ENCODE peak calls at places on chromosomes 4 and X, in four cellular contexts. I is HT1080, U is HTR-8/SVneo, S is NCI-H345. E is an unnamed sample.

GRCh38 chr4:77104405-77105292 is 28.9 kb upstream of the CCNI start:
- DNase-seq in S (peak; percentile 77), I (no peak), U (no peak), E (peak; percentile 4)

GRCh38 chr4:25258980-25259578 is 25.2 kb downstream of the PI4K2B start:
- DNase-seq in S (no peak), I (peak; percentile 67), U (no peak), E (no peak)

GRCh38 chr4:159673221-159673620 is 570.3 kb downstream of the RAPGEF2 start:
- DNase-seq in S (no peak), U (no peak), I (no peak), E (no peak)

GRCh38 chr4:145937990-145938611 is 522 bp downstream of the ZNF827 start:
- DNase-seq in S (peak; percentile 12), U (peak; percentile 27), I (peak; percentile 8), E (no peak)

GRCh38 chr4:90958256-90958895 is 831.2 kb downstream of the CCSER1 start:
- DNase-seq in I (peak; percentile 84), S (no peak), U (peak; percentile 18), E (peak; percentile 70)

GRCh38 chr4:152478456-152479237 is 57.2 kb downstream of the FBXW7 start:
- DNase-seq in I (no peak), U (no peak), S (no peak), E (no peak)

GRCh38 chr4:2800691-2801596 is 8.1 kb downstream of the SH3BP2 start:
- DNase-seq in U (no peak), I (no peak), S (no peak), E (no peak)

GRCh38 chr4:134201216-134202098 is at the start of gene PABPC4L:
- DNase-seq in U (peak; percentile 71), S (peak; percentile 68), I (no peak), E (peak; percentile 34)

GRCh38 chr4:75555294-75556164 is at the start of gene ODAPH:
- DNase-seq in S (no peak), I (peak; percentile 93), U (peak; percentile 38), E (no peak)

GRCh38 chrX:121216979-121217378 is 169.6 kb downstream of the GLUD2 start:
- DNase-seq in I (no peak), U (no peak), S (no peak), E (no peak)

GRCh38 chr4:102478186-102478585 is 23.0 kb upstream of the NFKB1 start:
- DNase-seq in I (no peak), S (no peak), U (no peak), E (no peak)

GRCh38 chrX:152897216-152898144 is at the start of gene ZNF185:
- DNase-seq in S (peak; percentile 7), U (peak; percentile 61), I (peak; percentile 77), E (no peak)

GRCh38 chr4:69858683-69859082 is 1.3 kb downstream of the SULT1E1 start:
- DNase-seq in I (peak; percentile 17), U (no peak), S (peak; percentile 16), E (peak; percentile 31)

GRCh38 chrX:22122510-22122909 is 90.4 kb downstream of the PHEX start:
- DNase-seq in I (peak; percentile 73), U (no peak), S (no peak), E (peak; percentile 89)

GRCh38 chr4:136651932-136652331 is 880.4 kb downstream of the PCDH18 start:
- DNase-seq in I (no peak), U (no peak), S (no peak), E (no peak)

GRCh38 chr4:45662996-45663395 is 460.9 kb downstream of the GABRG1 start:
- DNase-seq in I (peak; percentile 74), U (peak; percentile 47), S (no peak), E (peak; percentile 22)

GRCh38 chr4:163447481-163447880 is 26.1 kb downstream of the TKTL2 start:
- DNase-seq in U (no peak), S (no peak), I (no peak), E (no peak)

GRCh38 chr4:17283832-17284231 is 228.1 kb downstream of the QDPR start:
- DNase-seq in I (no peak), U (no peak), S (no peak), E (no peak)

GRCh38 chr4:16764622-16765021 is 133.8 kb downstream of the LDB2 start:
- DNase-seq in I (no peak), U (no peak), S (no peak), E (no peak)

GRCh38 chr4:124941267-124941666 is 228.7 kb upstream of the ANKRD50 start:
- DNase-seq in I (peak; percentile 74), U (no peak), S (no peak), E (no peak)

GRCh38 chrX:17738002-17738713 is 865 bp downstream of the SCML1 start:
- DNase-seq in U (no peak), I (peak; percentile 66), S (peak; percentile 37), E (no peak)

GRCh38 chr4:95190751-95191436 is 357.9 kb downstream of the UNC5C start:
- DNase-seq in I (no peak), S (peak; percentile 36), U (peak; percentile 2), E (no peak)

GRCh38 chr4:44632733-44633132 is 18.7 kb downstream of the YIPF7 start:
- DNase-seq in U (no peak), I (no peak), S (no peak), E (no peak)

GRCh38 chrX:1394731-1395501 is 3.0 kb upstream of the SLC25A6 start:
- DNase-seq in I (no peak), S (no peak), U (no peak), E (no peak)

GRCh38 chr4:4226606-4227438 is at the start of gene OTOP1:
- DNase-seq in S (no peak), I (no peak), U (no peak), E (no peak)

GRCh38 chr4:2925496-2925895 is 37.7 kb downstream of the NOP14 start:
- DNase-seq in I (no peak), U (no peak), S (no peak), E (no peak)

GRCh38 chr4:1408418-1408817 is 2.2 kb upstream of the NKX1-1 start:
- DNase-seq in S (no peak), U (no peak), I (no peak), E (no peak)

GRCh38 chrX:56281789-56282188 is 49.6 kb downstream of the KLF8 start:
- DNase-seq in S (peak; percentile 6), I (peak; percentile 0), U (no peak), E (peak; percentile 1)

GRCh38 chrX:41556958-41557357 is 109.8 kb downstream of the NYX start:
- DNase-seq in I (no peak), U (no peak), S (no peak), E (no peak)

GRCh38 chr4:80077639-80078038 is 4.6 kb upstream of the ANTXR2 start:
- DNase-seq in U (no peak), I (peak; percentile 73), S (no peak), E (no peak)

GRCh38 chr4:106793933-106794332 is 242.2 kb downstream of the DKK2 start:
- DNase-seq in I (no peak), S (no peak), U (no peak), E (no peak)

E was measured in fibroblast of the conjunctiva.